ENCODE peak calls at places on chromosomes 3 and 15, in four cellular contexts. One of them, this sample, is unnamed.

GRCh38 chr3:151871639-151872468 is 1.6 kb upstream of the SUCNR1 start:
- DNase-seq in HepG2: no peak
- DNase-seq in CD4-positive, CD25-positive, alpha-beta regulatory T cell: peak
- DNase-seq in CD4-positive, alpha-beta T cell: no peak
- DNase-seq in this sample: no peak

GRCh38 chr15:35743320-35743719 is 197.4 kb upstream of the DPH6 start:
- DNase-seq in HepG2: no peak
- DNase-seq in CD4-positive, alpha-beta T cell: no peak
- DNase-seq in CD4-positive, CD25-positive, alpha-beta regulatory T cell: no peak
- DNase-seq in this sample: no peak

GRCh38 chr15:69055251-69055650 is 40.8 kb downstream of the NOX5 start:
- DNase-seq in HepG2: no peak
- DNase-seq in CD4-positive, alpha-beta T cell: no peak
- DNase-seq in CD4-positive, CD25-positive, alpha-beta regulatory T cell: no peak
- DNase-seq in this sample: no peak

GRCh38 chr15:36415643-36416042 is 163.8 kb upstream of the CDIN1 start:
- DNase-seq in HepG2: no peak
- DNase-seq in CD4-positive, alpha-beta T cell: no peak
- DNase-seq in CD4-positive, CD25-positive, alpha-beta regulatory T cell: no peak
- DNase-seq in this sample: no peak

GRCh38 chr15:100725121-100726069 is 123.0 kb downstream of the ASB7 start:
- DNase-seq in HepG2: no peak
- DNase-seq in CD4-positive, CD25-positive, alpha-beta regulatory T cell: no peak
- DNase-seq in CD4-positive, alpha-beta T cell: no peak
- DNase-seq in this sample: no peak

GRCh38 chr15:59371458-59372351 is 966 bp downstream of the MYO1E start:
- DNase-seq in CD4-positive, alpha-beta T cell: no peak
- DNase-seq in HepG2: no peak
- DNase-seq in CD4-positive, CD25-positive, alpha-beta regulatory T cell: no peak
- DNase-seq in this sample: peak

GRCh38 chr3:50120364-50121095 is 31.8 kb downstream of the RBM5 start:
- DNase-seq in HepG2: no peak
- DNase-seq in CD4-positive, alpha-beta T cell: no peak
- DNase-seq in CD4-positive, CD25-positive, alpha-beta regulatory T cell: no peak
- DNase-seq in this sample: no peak

GRCh38 chr3:154161806-154162205 is 40.6 kb downstream of the ARHGEF26 start:
- DNase-seq in CD4-positive, CD25-positive, alpha-beta regulatory T cell: no peak
- DNase-seq in HepG2: no peak
- DNase-seq in CD4-positive, alpha-beta T cell: no peak
- DNase-seq in this sample: no peak

GRCh38 chr3:8663177-8664061 is 18.8 kb upstream of the SSUH2 start:
- DNase-seq in HepG2: peak
- DNase-seq in CD4-positive, CD25-positive, alpha-beta regulatory T cell: peak
- DNase-seq in CD4-positive, alpha-beta T cell: no peak
- DNase-seq in this sample: peak

GRCh38 chr3:21750831-21751391 is at the start of gene ZNF385D:
- DNase-seq in HepG2: no peak
- DNase-seq in CD4-positive, alpha-beta T cell: no peak
- DNase-seq in CD4-positive, CD25-positive, alpha-beta regulatory T cell: no peak
- DNase-seq in this sample: no peak

GRCh38 chr3:132268956-132269355 is 48.3 kb upstream of the ACP3 start:
- DNase-seq in HepG2: no peak
- DNase-seq in CD4-positive, alpha-beta T cell: no peak
- DNase-seq in CD4-positive, CD25-positive, alpha-beta regulatory T cell: peak
- DNase-seq in this sample: no peak

GRCh38 chr3:42061711-42062408 is 29.3 kb upstream of the TRAK1 start:
- DNase-seq in HepG2: no peak
- DNase-seq in CD4-positive, alpha-beta T cell: no peak
- DNase-seq in CD4-positive, CD25-positive, alpha-beta regulatory T cell: no peak
- DNase-seq in this sample: no peak

GRCh38 chr3:112056451-112056929 is 22.0 kb downstream of the TMPRSS7 start:
- DNase-seq in CD4-positive, alpha-beta T cell: no peak
- DNase-seq in HepG2: no peak
- DNase-seq in CD4-positive, CD25-positive, alpha-beta regulatory T cell: peak
- DNase-seq in this sample: no peak

GRCh38 chr3:43648957-43649356 is 27.1 kb upstream of the ANO10 start:
- DNase-seq in CD4-positive, alpha-beta T cell: no peak
- DNase-seq in CD4-positive, CD25-positive, alpha-beta regulatory T cell: no peak
- DNase-seq in HepG2: no peak
- DNase-seq in this sample: no peak

GRCh38 chr15:27358751-27359434 is 387.9 kb downstream of the GABRG3 start:
- DNase-seq in HepG2: peak
- DNase-seq in CD4-positive, alpha-beta T cell: no peak
- DNase-seq in CD4-positive, CD25-positive, alpha-beta regulatory T cell: no peak
- DNase-seq in this sample: peak

GRCh38 chr3:103924544-103924943 is 1442.2 kb upstream of the ALCAM start:
- DNase-seq in CD4-positive, alpha-beta T cell: no peak
- DNase-seq in HepG2: no peak
- DNase-seq in CD4-positive, CD25-positive, alpha-beta regulatory T cell: no peak
- DNase-seq in this sample: no peak

GRCh38 chr3:188468672-188469071 is 314.7 kb downstream of the LPP start:
- DNase-seq in CD4-positive, alpha-beta T cell: no peak
- DNase-seq in HepG2: no peak
- DNase-seq in CD4-positive, CD25-positive, alpha-beta regulatory T cell: no peak
- DNase-seq in this sample: peak

GRCh38 chr15:99582508-99582960 is 16.8 kb downstream of the MEF2A start:
- DNase-seq in CD4-positive, CD25-positive, alpha-beta regulatory T cell: no peak
- DNase-seq in CD4-positive, alpha-beta T cell: no peak
- DNase-seq in HepG2: no peak
- DNase-seq in this sample: no peak

GRCh38 chr3:160860346-160860745 is 104.3 kb downstream of the PPM1L start:
- DNase-seq in HepG2: no peak
- DNase-seq in CD4-positive, alpha-beta T cell: no peak
- DNase-seq in CD4-positive, CD25-positive, alpha-beta regulatory T cell: no peak
- DNase-seq in this sample: no peak

GRCh38 chr3:131608296-131608695 is 105.5 kb upstream of the MRPL3 start:
- DNase-seq in CD4-positive, CD25-positive, alpha-beta regulatory T cell: peak
- DNase-seq in CD4-positive, alpha-beta T cell: no peak
- DNase-seq in HepG2: no peak
- DNase-seq in this sample: no peak

GRCh38 chr15:88002721-88003120 is 253.8 kb downstream of the NTRK3 start:
- DNase-seq in HepG2: no peak
- DNase-seq in CD4-positive, CD25-positive, alpha-beta regulatory T cell: no peak
- DNase-seq in CD4-positive, alpha-beta T cell: no peak
- DNase-seq in this sample: no peak

GRCh38 chr15:40869686-40870085 is 4.3 kb downstream of the RHOV start:
- DNase-seq in CD4-positive, CD25-positive, alpha-beta regulatory T cell: no peak
- DNase-seq in HepG2: no peak
- DNase-seq in CD4-positive, alpha-beta T cell: no peak
- DNase-seq in this sample: no peak

GRCh38 chr3:126474498-126475410 is 937 bp downstream of the ZXDC start:
- DNase-seq in CD4-positive, CD25-positive, alpha-beta regulatory T cell: peak
- DNase-seq in HepG2: no peak
- DNase-seq in CD4-positive, alpha-beta T cell: peak
- DNase-seq in this sample: no peak

GRCh38 chr3:45746182-45746973 is 50.0 kb downstream of the SLC6A20 start:
- DNase-seq in CD4-positive, alpha-beta T cell: no peak
- DNase-seq in HepG2: no peak
- DNase-seq in CD4-positive, CD25-positive, alpha-beta regulatory T cell: no peak
- DNase-seq in this sample: no peak

GRCh38 chr15:58856090-58856489 is 77.4 kb downstream of the SLTM start:
- DNase-seq in HepG2: no peak
- DNase-seq in CD4-positive, alpha-beta T cell: no peak
- DNase-seq in CD4-positive, CD25-positive, alpha-beta regulatory T cell: no peak
- DNase-seq in this sample: no peak

GRCh38 chr3:45171283-45171682 is 25.1 kb upstream of the CDCP1 start:
- DNase-seq in CD4-positive, CD25-positive, alpha-beta regulatory T cell: no peak
- DNase-seq in HepG2: no peak
- DNase-seq in CD4-positive, alpha-beta T cell: no peak
- DNase-seq in this sample: no peak

GRCh38 chr3:159766563-159767185 is 222.0 kb upstream of the IL12A start:
- DNase-seq in CD4-positive, CD25-positive, alpha-beta regulatory T cell: no peak
- DNase-seq in CD4-positive, alpha-beta T cell: no peak
- DNase-seq in HepG2: no peak
- DNase-seq in this sample: no peak

GRCh38 chr15:67501177-67501835 is 19.6 kb upstream of the C15orf61 start:
- DNase-seq in HepG2: peak
- DNase-seq in CD4-positive, alpha-beta T cell: no peak
- DNase-seq in CD4-positive, CD25-positive, alpha-beta regulatory T cell: peak
- DNase-seq in this sample: no peak

GRCh38 chr3:70988111-70988510 is 595.4 kb downstream of the FOXP1 start:
- DNase-seq in CD4-positive, alpha-beta T cell: no peak
- DNase-seq in CD4-positive, CD25-positive, alpha-beta regulatory T cell: no peak
- DNase-seq in HepG2: no peak
- DNase-seq in this sample: no peak

GRCh38 chr3:38782148-38782547 is 33.9 kb downstream of the SCN10A start:
- DNase-seq in CD4-positive, CD25-positive, alpha-beta regulatory T cell: no peak
- DNase-seq in CD4-positive, alpha-beta T cell: no peak
- DNase-seq in HepG2: peak
- DNase-seq in this sample: no peak

GRCh38 chr3:12014613-12015012 is 10.4 kb downstream of the SYN2 start:
- DNase-seq in CD4-positive, alpha-beta T cell: no peak
- DNase-seq in CD4-positive, CD25-positive, alpha-beta regulatory T cell: no peak
- DNase-seq in HepG2: no peak
- DNase-seq in this sample: no peak

GRCh38 chr3:4222574-4222973 is 80.6 kb upstream of the SETMAR start:
- DNase-seq in CD4-positive, alpha-beta T cell: no peak
- DNase-seq in HepG2: no peak
- DNase-seq in CD4-positive, CD25-positive, alpha-beta regulatory T cell: no peak
- DNase-seq in this sample: no peak

GRCh38 chr3:50577348-50577747 is 8.0 kb downstream of the HEMK1 start:
- DNase-seq in HepG2: no peak
- DNase-seq in CD4-positive, CD25-positive, alpha-beta regulatory T cell: no peak
- DNase-seq in CD4-positive, alpha-beta T cell: no peak
- DNase-seq in this sample: no peak

GRCh38 chr3:139448104-139448503 is 28.2 kb downstream of the RBP2 start:
- DNase-seq in HepG2: no peak
- DNase-seq in CD4-positive, alpha-beta T cell: no peak
- DNase-seq in CD4-positive, CD25-positive, alpha-beta regulatory T cell: no peak
- DNase-seq in this sample: peak

GRCh38 chr3:150377601-150378466 is 30.3 kb upstream of the TSC22D2 start:
- DNase-seq in CD4-positive, alpha-beta T cell: no peak
- DNase-seq in CD4-positive, CD25-positive, alpha-beta regulatory T cell: no peak
- DNase-seq in HepG2: no peak
- DNase-seq in this sample: no peak

GRCh38 chr3:99413504-99413903 is 224.9 kb upstream of the COL8A1 start:
- DNase-seq in CD4-positive, alpha-beta T cell: no peak
- DNase-seq in HepG2: no peak
- DNase-seq in CD4-positive, CD25-positive, alpha-beta regulatory T cell: no peak
- DNase-seq in this sample: no peak

GRCh38 chr3:172355836-172356235 is 92.4 kb downstream of the GHSR start:
- DNase-seq in CD4-positive, alpha-beta T cell: no peak
- DNase-seq in HepG2: no peak
- DNase-seq in CD4-positive, CD25-positive, alpha-beta regulatory T cell: no peak
- DNase-seq in this sample: no peak

GRCh38 chr3:54427951-54428871 is 305.9 kb downstream of the CACNA2D3 start:
- DNase-seq in CD4-positive, CD25-positive, alpha-beta regulatory T cell: peak
- DNase-seq in HepG2: peak
- DNase-seq in CD4-positive, alpha-beta T cell: no peak
- DNase-seq in this sample: no peak

GRCh38 chr3:39896184-39896583 is 86.8 kb downstream of the MYRIP start:
- DNase-seq in HepG2: no peak
- DNase-seq in CD4-positive, CD25-positive, alpha-beta regulatory T cell: no peak
- DNase-seq in CD4-positive, alpha-beta T cell: no peak
- DNase-seq in this sample: no peak

GRCh38 chr3:59937206-59937605 is 887.4 kb upstream of the CFAP20DC start:
- DNase-seq in CD4-positive, alpha-beta T cell: no peak
- DNase-seq in HepG2: no peak
- DNase-seq in CD4-positive, CD25-positive, alpha-beta regulatory T cell: no peak
- DNase-seq in this sample: no peak
- H3K27ac ChIP-seq in CD4-positive, alpha-beta T cell: no peak
- H3K27ac ChIP-seq in HepG2: no peak
- H3K27ac ChIP-seq in CD4-positive, CD25-positive, alpha-beta regulatory T cell: no peak
- H3K27ac ChIP-seq in this sample: no peak

GRCh38 chr3:183828538-183828870 is 3.1 kb upstream of the MAP6D1 start:
- DNase-seq in CD4-positive, alpha-beta T cell: no peak
- DNase-seq in HepG2: no peak
- DNase-seq in CD4-positive, CD25-positive, alpha-beta regulatory T cell: no peak
- DNase-seq in this sample: no peak
- H3K27ac ChIP-seq in CD4-positive, alpha-beta T cell: no peak
- H3K27ac ChIP-seq in HepG2: no peak
- H3K27ac ChIP-seq in CD4-positive, CD25-positive, alpha-beta regulatory T cell: no peak
- H3K27ac ChIP-seq in this sample: peak

DNA sequence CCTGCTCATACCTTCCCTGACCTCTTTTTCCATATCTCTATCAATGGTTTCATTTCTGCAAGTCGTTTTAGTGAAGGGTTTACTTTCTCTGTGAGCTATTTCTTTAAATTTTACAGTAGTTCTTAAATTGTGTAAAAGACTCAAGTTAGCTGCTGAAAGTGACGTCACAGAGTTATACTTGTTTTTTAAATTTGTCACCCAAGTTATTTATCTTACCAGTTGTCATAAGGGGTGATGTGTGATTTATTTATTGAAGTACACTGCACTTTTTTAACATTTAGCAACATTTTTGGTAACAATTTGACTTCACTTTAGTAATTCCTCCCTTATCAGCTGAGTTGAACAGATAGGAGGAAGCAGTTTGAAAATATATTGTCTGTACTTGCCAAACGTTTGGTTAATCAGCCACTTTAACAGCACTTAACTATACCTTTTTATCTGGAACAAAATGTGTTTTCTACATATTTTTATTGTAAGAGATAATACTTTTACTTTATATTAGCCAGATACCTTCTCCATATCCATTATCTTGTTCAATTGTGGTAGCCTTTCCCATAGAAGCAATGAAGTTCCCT is 3.8 kb downstream of the STT3B start:
- DNase-seq in CD4-positive, CD25-positive, alpha-beta regulatory T cell: peak
- DNase-seq in HepG2: no peak
- DNase-seq in CD4-positive, alpha-beta T cell: no peak
- DNase-seq in this sample: no peak
- H3K27ac ChIP-seq in CD4-positive, CD25-positive, alpha-beta regulatory T cell: no peak
- H3K27ac ChIP-seq in HepG2: peak
- H3K27ac ChIP-seq in CD4-positive, alpha-beta T cell: no peak
- H3K27ac ChIP-seq in this sample: no peak

GRCh38 chr3:191528589-191528988 is 67.6 kb downstream of the PYDC2 start:
- DNase-seq in CD4-positive, alpha-beta T cell: no peak
- DNase-seq in CD4-positive, CD25-positive, alpha-beta regulatory T cell: no peak
- DNase-seq in HepG2: no peak
- DNase-seq in this sample: no peak

GRCh38 chr3:191529992-191530391 is 69.0 kb downstream of the PYDC2 start:
- DNase-seq in HepG2: no peak
- DNase-seq in CD4-positive, CD25-positive, alpha-beta regulatory T cell: no peak
- DNase-seq in CD4-positive, alpha-beta T cell: no peak
- DNase-seq in this sample: no peak

GRCh38 chr3:191531434-191531833 is 70.5 kb downstream of the PYDC2 start:
- DNase-seq in CD4-positive, alpha-beta T cell: no peak
- DNase-seq in CD4-positive, CD25-positive, alpha-beta regulatory T cell: no peak
- DNase-seq in HepG2: no peak
- DNase-seq in this sample: no peak
- H3K27ac ChIP-seq in CD4-positive, alpha-beta T cell: no peak
- H3K27ac ChIP-seq in CD4-positive, CD25-positive, alpha-beta regulatory T cell: no peak
- H3K27ac ChIP-seq in HepG2: no peak
- H3K27ac ChIP-seq in this sample: no peak

GRCh38 chr3:47425959-47426358 is 45.1 kb downstream of the PTPN23 start:
- DNase-seq in CD4-positive, alpha-beta T cell: no peak
- DNase-seq in HepG2: no peak
- DNase-seq in CD4-positive, CD25-positive, alpha-beta regulatory T cell: no peak
- DNase-seq in this sample: no peak
- H3K27ac ChIP-seq in CD4-positive, alpha-beta T cell: no peak
- H3K27ac ChIP-seq in HepG2: peak
- H3K27ac ChIP-seq in CD4-positive, CD25-positive, alpha-beta regulatory T cell: no peak
- H3K27ac ChIP-seq in this sample: no peak